ENCODE peak calls at places on chromosomes 13 and 19, in six cellular contexts. V, H, R, K, D and J are unnamed samples.

GRCh38 chr13:100532836-100533435 is 55.7 kb downstream of the GGACT start:
- DNase-seq in V (no peak), H (no peak), R (no peak), K (no peak), D (no peak), J (no peak)

GRCh38 chr19:55300821-55301458 is 17.1 kb downstream of the BRSK1 start:
- DNase-seq in V (no peak), H (no peak), R (no peak), K (no peak), D (no peak), J (no peak)

GRCh38 chr13:34913040-34913439 is 29.0 kb upstream of the NBEA start:
- DNase-seq in V (no peak), H (peak), R (no peak), K (no peak), D (no peak), J (no peak)

GRCh38 chr19:5818594-5818993 is 13.7 kb downstream of the NRTN start:
- DNase-seq in V (no peak), H (no peak), R (no peak), K (no peak), D (no peak), J (no peak)

GRCh38 chr19:45772130-45772880 is 3.3 kb upstream of the SIX5 start:
- DNase-seq in V (no peak), H (peak), R (no peak), K (no peak), D (no peak), J (no peak)

GRCh38 chr13:48448963-48449614 is 36.2 kb upstream of the LPAR6 start:
- DNase-seq in V (peak), H (peak), R (no peak), K (no peak), D (no peak), J (no peak)

GRCh38 chr13:100876044-100876403 is 201.4 kb upstream of the TMTC4 start:
- DNase-seq in V (no peak), H (no peak), R (no peak), K (no peak), D (no peak), J (no peak)

GRCh38 chr13:43390101-43390500 is 366.7 kb downstream of the DNAJC15 start:
- DNase-seq in V (no peak), H (no peak), R (no peak), K (no peak), D (no peak), J (no peak)

GRCh38 chr13:111033172-111034133 is 81.7 kb upstream of the ARHGEF7 start:
- DNase-seq in V (no peak), H (no peak), R (no peak), K (no peak), D (no peak), J (no peak)

GRCh38 chr19:4083677-4084546 is 17.2 kb upstream of the ZBTB7A start:
- DNase-seq in V (no peak), H (no peak), R (peak), K (no peak), D (no peak), J (no peak)

GRCh38 chr13:84910423-84910822 is 888.8 kb downstream of the SLITRK6 start:
- DNase-seq in V (no peak), H (no peak), R (no peak), K (no peak), D (no peak), J (no peak)

GRCh38 chr19:4310247-4311121 is 6.1 kb downstream of the FSD1 start:
- DNase-seq in V (no peak), H (no peak), R (no peak), K (no peak), D (no peak), J (no peak)